ENCODE peak calls at places on chromosomes 7 and 10, in ten cellular contexts. One of them, this sample, is unnamed.

GRCh38 chr7:18541189-18541870 is 45.8 kb downstream of the HDAC9 start:
- DNase-seq in T1000: peak
- DNase-seq in naive thymus-derived CD8-positive, alpha-beta T cell: no peak
- DNase-seq in Right ventricle myocardium inferior: peak
- DNase-seq in stimulated activated CD4-positive, alpha-beta T cell treated with anti-CD3 and anti-CD28 coated beads, TNF-alpha, amount 100 ng/mL, for 4 hours: no peak
- DNase-seq in NCI-H1092: peak
- DNase-seq in OCI-LY7: no peak
- DNase-seq in iris pigment epithelial cell: no peak
- DNase-seq in neuronal stem cell: no peak
- DNase-seq in EL: peak
- DNase-seq in this sample: no peak

GRCh38 chr10:95295031-95295755 is 4.4 kb upstream of the PDLIM1 start:
- DNase-seq in T1000: no peak
- DNase-seq in naive thymus-derived CD8-positive, alpha-beta T cell: peak
- DNase-seq in Right ventricle myocardium inferior: no peak
- DNase-seq in stimulated activated CD4-positive, alpha-beta T cell treated with anti-CD3 and anti-CD28 coated beads, TNF-alpha, amount 100 ng/mL, for 4 hours: no peak
- DNase-seq in NCI-H1092: peak
- DNase-seq in OCI-LY7: peak
- DNase-seq in iris pigment epithelial cell: peak
- DNase-seq in neuronal stem cell: no peak
- DNase-seq in EL: peak
- DNase-seq in this sample: peak

GRCh38 chr10:35605191-35605590 is at the start of gene GJD4:
- DNase-seq in T1000: no peak
- DNase-seq in naive thymus-derived CD8-positive, alpha-beta T cell: no peak
- DNase-seq in Right ventricle myocardium inferior: no peak
- DNase-seq in stimulated activated CD4-positive, alpha-beta T cell treated with anti-CD3 and anti-CD28 coated beads, TNF-alpha, amount 100 ng/mL, for 4 hours: no peak
- DNase-seq in NCI-H1092: no peak
- DNase-seq in OCI-LY7: no peak
- DNase-seq in iris pigment epithelial cell: no peak
- DNase-seq in neuronal stem cell: no peak
- DNase-seq in EL: no peak
- DNase-seq in this sample: no peak

GRCh38 chr7:27156901-27157716 is 634 bp upstream of the HOXA7 start:
- DNase-seq in T1000: no peak
- DNase-seq in naive thymus-derived CD8-positive, alpha-beta T cell: no peak
- DNase-seq in Right ventricle myocardium inferior: peak
- DNase-seq in stimulated activated CD4-positive, alpha-beta T cell treated with anti-CD3 and anti-CD28 coated beads, TNF-alpha, amount 100 ng/mL, for 4 hours: no peak
- DNase-seq in NCI-H1092: no peak
- DNase-seq in OCI-LY7: no peak
- DNase-seq in iris pigment epithelial cell: no peak
- DNase-seq in neuronal stem cell: no peak
- DNase-seq in EL: no peak
- DNase-seq in this sample: no peak

GRCh38 chr7:5545529-5545928 is 121.9 kb upstream of the TNRC18 start:
- DNase-seq in T1000: no peak
- DNase-seq in naive thymus-derived CD8-positive, alpha-beta T cell: no peak
- DNase-seq in Right ventricle myocardium inferior: no peak
- DNase-seq in stimulated activated CD4-positive, alpha-beta T cell treated with anti-CD3 and anti-CD28 coated beads, TNF-alpha, amount 100 ng/mL, for 4 hours: no peak
- DNase-seq in NCI-H1092: no peak
- DNase-seq in OCI-LY7: no peak
- DNase-seq in iris pigment epithelial cell: no peak
- DNase-seq in neuronal stem cell: no peak
- DNase-seq in EL: no peak
- DNase-seq in this sample: no peak

GRCh38 chr10:107589081-107589480 is 424.6 kb upstream of the SORCS1 start:
- DNase-seq in T1000: no peak
- DNase-seq in naive thymus-derived CD8-positive, alpha-beta T cell: no peak
- DNase-seq in Right ventricle myocardium inferior: no peak
- DNase-seq in stimulated activated CD4-positive, alpha-beta T cell treated with anti-CD3 and anti-CD28 coated beads, TNF-alpha, amount 100 ng/mL, for 4 hours: no peak
- DNase-seq in NCI-H1092: no peak
- DNase-seq in OCI-LY7: no peak
- DNase-seq in iris pigment epithelial cell: peak
- DNase-seq in neuronal stem cell: no peak
- DNase-seq in EL: no peak
- DNase-seq in this sample: no peak

GRCh38 chr10:124430077-124430476 is 11.4 kb upstream of the OAT start:
- DNase-seq in T1000: no peak
- DNase-seq in naive thymus-derived CD8-positive, alpha-beta T cell: no peak
- DNase-seq in Right ventricle myocardium inferior: no peak
- DNase-seq in stimulated activated CD4-positive, alpha-beta T cell treated with anti-CD3 and anti-CD28 coated beads, TNF-alpha, amount 100 ng/mL, for 4 hours: no peak
- DNase-seq in NCI-H1092: no peak
- DNase-seq in OCI-LY7: no peak
- DNase-seq in iris pigment epithelial cell: no peak
- DNase-seq in neuronal stem cell: no peak
- DNase-seq in EL: no peak
- DNase-seq in this sample: no peak

GRCh38 chr10:84375011-84375410 is 46.6 kb downstream of the CCSER2 start:
- DNase-seq in T1000: no peak
- DNase-seq in naive thymus-derived CD8-positive, alpha-beta T cell: peak
- DNase-seq in Right ventricle myocardium inferior: no peak
- DNase-seq in stimulated activated CD4-positive, alpha-beta T cell treated with anti-CD3 and anti-CD28 coated beads, TNF-alpha, amount 100 ng/mL, for 4 hours: peak
- DNase-seq in NCI-H1092: peak
- DNase-seq in OCI-LY7: peak
- DNase-seq in iris pigment epithelial cell: peak
- DNase-seq in neuronal stem cell: peak
- DNase-seq in EL: peak
- DNase-seq in this sample: peak

GRCh38 chr7:4836206-4836661 is 25.6 kb downstream of the PAPOLB start:
- DNase-seq in T1000: no peak
- DNase-seq in naive thymus-derived CD8-positive, alpha-beta T cell: no peak
- DNase-seq in Right ventricle myocardium inferior: no peak
- DNase-seq in stimulated activated CD4-positive, alpha-beta T cell treated with anti-CD3 and anti-CD28 coated beads, TNF-alpha, amount 100 ng/mL, for 4 hours: no peak
- DNase-seq in NCI-H1092: no peak
- DNase-seq in OCI-LY7: no peak
- DNase-seq in iris pigment epithelial cell: no peak
- DNase-seq in neuronal stem cell: no peak
- DNase-seq in EL: no peak
- DNase-seq in this sample: no peak

GRCh38 chr10:60573342-60573741 is 183.7 kb upstream of the ANK3 start:
- DNase-seq in T1000: no peak
- DNase-seq in naive thymus-derived CD8-positive, alpha-beta T cell: no peak
- DNase-seq in Right ventricle myocardium inferior: no peak
- DNase-seq in stimulated activated CD4-positive, alpha-beta T cell treated with anti-CD3 and anti-CD28 coated beads, TNF-alpha, amount 100 ng/mL, for 4 hours: peak
- DNase-seq in NCI-H1092: no peak
- DNase-seq in OCI-LY7: no peak
- DNase-seq in iris pigment epithelial cell: peak
- DNase-seq in neuronal stem cell: peak
- DNase-seq in EL: no peak
- DNase-seq in this sample: no peak

GRCh38 chr10:97207131-97207530 is 21.4 kb upstream of the SLIT1 start:
- DNase-seq in T1000: no peak
- DNase-seq in naive thymus-derived CD8-positive, alpha-beta T cell: no peak
- DNase-seq in Right ventricle myocardium inferior: no peak
- DNase-seq in stimulated activated CD4-positive, alpha-beta T cell treated with anti-CD3 and anti-CD28 coated beads, TNF-alpha, amount 100 ng/mL, for 4 hours: no peak
- DNase-seq in NCI-H1092: no peak
- DNase-seq in OCI-LY7: no peak
- DNase-seq in iris pigment epithelial cell: no peak
- DNase-seq in neuronal stem cell: no peak
- DNase-seq in EL: no peak
- DNase-seq in this sample: no peak

GRCh38 chr7:108402865-108403264 is 53.4 kb downstream of the NRCAM start:
- DNase-seq in T1000: no peak
- DNase-seq in naive thymus-derived CD8-positive, alpha-beta T cell: no peak
- DNase-seq in Right ventricle myocardium inferior: no peak
- DNase-seq in stimulated activated CD4-positive, alpha-beta T cell treated with anti-CD3 and anti-CD28 coated beads, TNF-alpha, amount 100 ng/mL, for 4 hours: no peak
- DNase-seq in NCI-H1092: no peak
- DNase-seq in OCI-LY7: no peak
- DNase-seq in iris pigment epithelial cell: peak
- DNase-seq in neuronal stem cell: no peak
- DNase-seq in EL: no peak
- DNase-seq in this sample: no peak

GRCh38 chr7:137715546-137715945 is 131.2 kb downstream of the DGKI start:
- DNase-seq in T1000: no peak
- DNase-seq in naive thymus-derived CD8-positive, alpha-beta T cell: no peak
- DNase-seq in Right ventricle myocardium inferior: no peak
- DNase-seq in stimulated activated CD4-positive, alpha-beta T cell treated with anti-CD3 and anti-CD28 coated beads, TNF-alpha, amount 100 ng/mL, for 4 hours: no peak
- DNase-seq in NCI-H1092: no peak
- DNase-seq in OCI-LY7: no peak
- DNase-seq in iris pigment epithelial cell: peak
- DNase-seq in neuronal stem cell: no peak
- DNase-seq in EL: no peak
- DNase-seq in this sample: no peak

GRCh38 chr10:43867667-43868361 is 219.1 kb upstream of the ZNF32 start:
- DNase-seq in T1000: no peak
- DNase-seq in naive thymus-derived CD8-positive, alpha-beta T cell: no peak
- DNase-seq in Right ventricle myocardium inferior: no peak
- DNase-seq in stimulated activated CD4-positive, alpha-beta T cell treated with anti-CD3 and anti-CD28 coated beads, TNF-alpha, amount 100 ng/mL, for 4 hours: no peak
- DNase-seq in NCI-H1092: no peak
- DNase-seq in OCI-LY7: no peak
- DNase-seq in iris pigment epithelial cell: peak
- DNase-seq in neuronal stem cell: no peak
- DNase-seq in EL: peak
- DNase-seq in this sample: no peak

GRCh38 chr10:96834121-96834520 is 2.0 kb downstream of the LCOR start:
- DNase-seq in T1000: no peak
- DNase-seq in naive thymus-derived CD8-positive, alpha-beta T cell: no peak
- DNase-seq in Right ventricle myocardium inferior: no peak
- DNase-seq in stimulated activated CD4-positive, alpha-beta T cell treated with anti-CD3 and anti-CD28 coated beads, TNF-alpha, amount 100 ng/mL, for 4 hours: no peak
- DNase-seq in NCI-H1092: no peak
- DNase-seq in OCI-LY7: no peak
- DNase-seq in iris pigment epithelial cell: peak
- DNase-seq in neuronal stem cell: no peak
- DNase-seq in EL: peak
- DNase-seq in this sample: no peak

GRCh38 chr7:1842321-1843221 is 172.5 kb downstream of the ELFN1 start:
- DNase-seq in T1000: no peak
- DNase-seq in naive thymus-derived CD8-positive, alpha-beta T cell: no peak
- DNase-seq in Right ventricle myocardium inferior: peak
- DNase-seq in stimulated activated CD4-positive, alpha-beta T cell treated with anti-CD3 and anti-CD28 coated beads, TNF-alpha, amount 100 ng/mL, for 4 hours: no peak
- DNase-seq in NCI-H1092: no peak
- DNase-seq in OCI-LY7: no peak
- DNase-seq in iris pigment epithelial cell: no peak
- DNase-seq in neuronal stem cell: no peak
- DNase-seq in EL: no peak
- DNase-seq in this sample: no peak

GRCh38 chr7:135274495-135275268 is 41.0 kb downstream of the STRA8 start:
- DNase-seq in T1000: peak
- DNase-seq in naive thymus-derived CD8-positive, alpha-beta T cell: peak
- DNase-seq in Right ventricle myocardium inferior: no peak
- DNase-seq in stimulated activated CD4-positive, alpha-beta T cell treated with anti-CD3 and anti-CD28 coated beads, TNF-alpha, amount 100 ng/mL, for 4 hours: peak
- DNase-seq in NCI-H1092: peak
- DNase-seq in OCI-LY7: peak
- DNase-seq in iris pigment epithelial cell: peak
- DNase-seq in neuronal stem cell: peak
- DNase-seq in EL: peak
- DNase-seq in this sample: peak

GRCh38 chr7:4268040-4268965 is 413.8 kb upstream of the FOXK1 start:
- DNase-seq in T1000: no peak
- DNase-seq in naive thymus-derived CD8-positive, alpha-beta T cell: no peak
- DNase-seq in Right ventricle myocardium inferior: no peak
- DNase-seq in stimulated activated CD4-positive, alpha-beta T cell treated with anti-CD3 and anti-CD28 coated beads, TNF-alpha, amount 100 ng/mL, for 4 hours: no peak
- DNase-seq in NCI-H1092: no peak
- DNase-seq in OCI-LY7: no peak
- DNase-seq in iris pigment epithelial cell: no peak
- DNase-seq in neuronal stem cell: no peak
- DNase-seq in EL: no peak
- DNase-seq in this sample: no peak

GRCh38 chr10:71045188-71045841 is 156.9 kb upstream of the PCBD1 start:
- DNase-seq in T1000: no peak
- DNase-seq in naive thymus-derived CD8-positive, alpha-beta T cell: no peak
- DNase-seq in Right ventricle myocardium inferior: no peak
- DNase-seq in stimulated activated CD4-positive, alpha-beta T cell treated with anti-CD3 and anti-CD28 coated beads, TNF-alpha, amount 100 ng/mL, for 4 hours: no peak
- DNase-seq in NCI-H1092: no peak
- DNase-seq in OCI-LY7: no peak
- DNase-seq in iris pigment epithelial cell: no peak
- DNase-seq in neuronal stem cell: no peak
- DNase-seq in EL: no peak
- DNase-seq in this sample: peak

This sample was measured in NCI-H748 treated with DMSO at 0.1 percent for 48 hours.